ENCODE peak calls at places on chromosome 2, in eight cellular contexts. J is NCI-H748 treated with DMSO at 0.1 percent for 48 hours, A is Calu3, E is ELF-1, S is hippocampal formation, U is GM12892, B is KBM-7, Z is RWPE1. K is an unnamed sample.

GRCh38 chr2:31253344-31254155 is 19.6 kb downstream of the EHD3 start:
- DNase-seq in J (no peak), A (no peak), E (peak; percentile 24), S (no peak), U (no peak), B (no peak), Z (peak; percentile 34), K (no peak)

GRCh38 chr2:84944257-84944909 is 26.6 kb upstream of the KCMF1 start:
- DNase-seq in J (no peak), A (no peak), E (no peak), S (no peak), U (no peak), B (no peak), Z (no peak), K (no peak)

GRCh38 chr2:113407446-113408099 is 29.9 kb upstream of the ZNG1B start:
- DNase-seq in J (no peak), A (no peak), E (no peak), S (no peak), U (no peak), B (peak; percentile 26), Z (peak; percentile 35), K (peak; percentile 26)

GRCh38 chr2:16181741-16182090 is 241.4 kb downstream of the MYCN start:
- DNase-seq in J (no peak), A (no peak), E (no peak), S (no peak), U (no peak), B (no peak), Z (no peak), K (no peak)

GRCh38 chr2:210768329-210768910 is 212.0 kb downstream of the CPS1 start:
- DNase-seq in J (peak; percentile 80), A (no peak), E (peak; percentile 82), S (no peak), U (no peak), B (no peak), Z (no peak), K (no peak)

GRCh38 chr2:240994161-240994896 is 4.1 kb upstream of the SNED1 start:
- DNase-seq in J (no peak), A (no peak), E (no peak), S (no peak), U (no peak), B (no peak), Z (no peak), K (no peak)

GRCh38 chr2:216621292-216621691 is 11.9 kb upstream of the IGFBP2 start:
- DNase-seq in J (peak; percentile 27), A (no peak), E (no peak), S (no peak), U (no peak), B (no peak), Z (no peak), K (no peak)

GRCh38 chr2:18336975-18337374 is 223.5 kb downstream of the RDH14 start:
- DNase-seq in J (no peak), A (no peak), E (no peak), S (no peak), U (no peak), B (no peak), Z (peak; percentile 38), K (peak; percentile 22)

GRCh38 chr2:67674668-67675067 is 277.5 kb downstream of the ETAA1 start:
- DNase-seq in J (no peak), A (no peak), E (no peak), S (no peak), U (no peak), B (no peak), Z (no peak), K (no peak)

GRCh38 chr2:149735237-149735958 is 147.8 kb upstream of the MMADHC start:
- DNase-seq in J (no peak), A (no peak), E (no peak), S (no peak), U (no peak), B (no peak), Z (no peak), K (no peak)

GRCh38 chr2:203427061-203427460 is 98.9 kb downstream of the ABI2 start:
- DNase-seq in J (no peak), A (no peak), E (no peak), S (no peak), U (no peak), B (no peak), Z (no peak), K (peak; percentile 40)

GRCh38 chr2:102005989-102006885 is 14.5 kb downstream of the IL1R2 start:
- DNase-seq in J (no peak), A (peak; percentile 56), E (peak; percentile 47), S (no peak), U (no peak), B (peak; percentile 55), Z (peak; percentile 36), K (peak; percentile 50)

K was measured in brain microvascular endothelial cell.